ENCODE peak calls at places on chromosomes 3 and 15, in five cellular contexts. One of them, this sample, is unnamed.

GRCh38 chr3:28906561-28907310 is 374.1 kb upstream of the RBMS3 start:
- DNase-seq in spleen: no peak
- DNase-seq in uterus: no peak
- DNase-seq in IMR-90: no peak
- DNase-seq in Peyer's patch: no peak
- DNase-seq in this sample: no peak

GRCh38 chr15:101652098-101652782 is at the start of gene TM2D3:
- DNase-seq in uterus: peak; percentile 94
- DNase-seq in IMR-90: peak; percentile 88
- DNase-seq in spleen: peak; percentile 99
- DNase-seq in Peyer's patch: peak; percentile 90
- DNase-seq in this sample: peak; percentile 99

GRCh38 chr3:124552224-124552623 is 178.0 kb upstream of the UMPS start:
- DNase-seq in uterus: no peak
- DNase-seq in Peyer's patch: no peak
- DNase-seq in IMR-90: peak; percentile 4
- DNase-seq in spleen: no peak
- DNase-seq in this sample: no peak

GRCh38 chr3:165624761-165625160 is 212.5 kb downstream of the BCHE start:
- DNase-seq in spleen: no peak
- DNase-seq in IMR-90: peak; percentile 50
- DNase-seq in Peyer's patch: no peak
- DNase-seq in uterus: no peak
- DNase-seq in this sample: no peak

GRCh38 chr3:61580982-61581654 is 19.7 kb downstream of the PTPRG start:
- DNase-seq in uterus: no peak
- DNase-seq in IMR-90: no peak
- DNase-seq in Peyer's patch: no peak
- DNase-seq in spleen: no peak
- DNase-seq in this sample: no peak

GRCh38 chr3:82938821-82939328 is 1177.4 kb upstream of the GBE1 start:
- DNase-seq in Peyer's patch: no peak
- DNase-seq in spleen: peak; percentile 59
- DNase-seq in IMR-90: no peak
- DNase-seq in uterus: peak; percentile 9
- DNase-seq in this sample: no peak

GRCh38 chr15:91407237-91407889 is 307.3 kb downstream of the SV2B start:
- DNase-seq in Peyer's patch: no peak
- DNase-seq in uterus: no peak
- DNase-seq in IMR-90: peak; percentile 46
- DNase-seq in spleen: no peak
- DNase-seq in this sample: no peak

GRCh38 chr3:146470424-146470990 is 1.1 kb upstream of the PLSCR2 start:
- DNase-seq in Peyer's patch: no peak
- DNase-seq in IMR-90: no peak
- DNase-seq in spleen: no peak
- DNase-seq in uterus: no peak
- DNase-seq in this sample: no peak

GRCh38 chr15:41583795-41584194 is 24.8 kb downstream of the TYRO3 start:
- DNase-seq in spleen: no peak
- DNase-seq in IMR-90: no peak
- DNase-seq in uterus: no peak
- DNase-seq in Peyer's patch: no peak
- DNase-seq in this sample: no peak

GRCh38 chr3:53350652-53351051 is 3.3 kb upstream of the DCP1A start:
- DNase-seq in IMR-90: peak; percentile 18
- DNase-seq in uterus: no peak
- DNase-seq in Peyer's patch: no peak
- DNase-seq in spleen: no peak
- DNase-seq in this sample: no peak

GRCh38 chr15:92527197-92527596 is 128.4 kb downstream of the FAM174B start:
- DNase-seq in uterus: no peak
- DNase-seq in Peyer's patch: no peak
- DNase-seq in IMR-90: no peak
- DNase-seq in spleen: no peak
- DNase-seq in this sample: no peak

GRCh38 chr3:66603161-66603611 is 102.4 kb upstream of the LRIG1 start:
- DNase-seq in Peyer's patch: no peak
- DNase-seq in spleen: no peak
- DNase-seq in uterus: no peak
- DNase-seq in IMR-90: no peak
- DNase-seq in this sample: no peak

GRCh38 chr3:45688194-45688881 is 858 bp upstream of the SACM1L start:
- DNase-seq in uterus: peak; percentile 42
- DNase-seq in spleen: peak; percentile 81
- DNase-seq in IMR-90: peak; percentile 33
- DNase-seq in Peyer's patch: peak; percentile 33
- DNase-seq in this sample: no peak

GRCh38 chr3:17194116-17194515 is 309.4 kb downstream of the PLCL2 start:
- DNase-seq in IMR-90: no peak
- DNase-seq in spleen: no peak
- DNase-seq in Peyer's patch: no peak
- DNase-seq in uterus: no peak
- DNase-seq in this sample: no peak

GRCh38 chr3:60055765-60056164 is 1005.9 kb upstream of the CFAP20DC start:
- DNase-seq in spleen: no peak
- DNase-seq in IMR-90: peak; percentile 26
- DNase-seq in uterus: no peak
- DNase-seq in Peyer's patch: no peak
- DNase-seq in this sample: no peak

GRCh38 chr3:129025691-129026435 is 24.8 kb downstream of the EFCC1 start:
- DNase-seq in spleen: no peak
- DNase-seq in IMR-90: no peak
- DNase-seq in Peyer's patch: no peak
- DNase-seq in uterus: peak; percentile 43
- DNase-seq in this sample: no peak

GRCh38 chr3:98612587-98612986 is 19.2 kb upstream of the CPOX start:
- DNase-seq in IMR-90: no peak
- DNase-seq in Peyer's patch: no peak
- DNase-seq in spleen: no peak
- DNase-seq in uterus: no peak
- DNase-seq in this sample: peak; percentile 63

GRCh38 chr15:37933685-37934084 is 755 bp upstream of the TMCO5A start:
- DNase-seq in spleen: no peak
- DNase-seq in Peyer's patch: no peak
- DNase-seq in uterus: no peak
- DNase-seq in IMR-90: peak; percentile 93
- DNase-seq in this sample: no peak

GRCh38 chr3:70736009-70736408 is 423.6 kb upstream of the MDFIC2 start:
- DNase-seq in uterus: no peak
- DNase-seq in spleen: no peak
- DNase-seq in IMR-90: peak; percentile 37
- DNase-seq in Peyer's patch: no peak
- DNase-seq in this sample: no peak

GRCh38 chr15:39270976-39271375 is 309.9 kb upstream of the THBS1 start:
- DNase-seq in Peyer's patch: no peak
- DNase-seq in uterus: no peak
- DNase-seq in spleen: no peak
- DNase-seq in IMR-90: peak; percentile 98
- DNase-seq in this sample: no peak

GRCh38 chr3:189212681-189213080 is 40.9 kb downstream of the TPRG1 start:
- DNase-seq in uterus: no peak
- DNase-seq in spleen: no peak
- DNase-seq in Peyer's patch: no peak
- DNase-seq in IMR-90: no peak
- DNase-seq in this sample: no peak

DNA sequence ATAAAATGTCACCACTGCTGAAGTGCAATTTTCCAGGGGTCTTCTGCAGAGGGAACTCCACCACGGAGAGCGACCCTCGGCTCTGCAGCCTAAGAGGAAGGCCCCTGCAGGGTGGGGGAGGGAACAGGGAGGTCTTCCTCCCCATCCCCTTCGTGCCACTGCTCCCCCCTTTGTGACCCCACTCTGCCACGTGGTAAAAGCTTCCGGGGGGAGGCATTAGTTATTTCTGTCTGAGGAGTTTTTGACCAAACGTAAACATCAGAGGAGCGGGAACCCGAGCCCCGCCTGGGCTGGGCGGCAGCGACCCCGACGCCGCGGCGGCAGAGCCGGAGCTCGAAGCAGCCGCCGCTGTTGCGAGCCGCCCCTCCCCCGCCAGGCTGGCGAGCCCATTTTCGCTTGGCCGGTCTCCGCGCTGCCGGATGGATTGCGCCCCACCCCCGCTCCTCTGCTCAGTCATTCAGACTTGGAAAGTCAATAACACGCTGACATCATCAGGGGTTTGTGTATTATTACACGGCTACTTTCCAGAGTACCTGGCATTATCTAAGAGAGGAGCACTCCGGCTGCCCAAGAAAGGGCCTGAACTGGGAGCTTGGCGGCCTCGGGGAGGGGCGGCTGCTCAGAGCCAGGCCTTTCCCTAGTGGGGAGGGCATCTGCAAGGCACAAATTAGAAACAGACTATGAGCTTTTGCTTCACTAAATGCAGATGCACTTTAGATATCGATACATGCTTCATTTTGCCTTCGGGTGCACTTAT is 162.5 kb upstream of the TBL1XR1 start:
- DNase-seq in Peyer's patch: peak; percentile 90
- DNase-seq in IMR-90: peak; percentile 99
- DNase-seq in uterus: peak; percentile 96
- DNase-seq in spleen: peak; percentile 99
- DNase-seq in this sample: peak; percentile 94
- TF ChIP-seq POLR2A in Peyer's patch: peak; percentile 38
- TF ChIP-seq POLR2A in IMR-90: peak; percentile 28
- TF ChIP-seq POLR2A in uterus: peak; percentile 53
- TF ChIP-seq POLR2A in spleen: no peak
- TF ChIP-seq POLR2A in this sample: no peak

GRCh38 chr15:75620043-75620775 is 5.3 kb downstream of the SNUPN start:
- DNase-seq in IMR-90: peak; percentile 39
- DNase-seq in Peyer's patch: no peak
- DNase-seq in spleen: no peak
- DNase-seq in uterus: peak; percentile 48
- DNase-seq in this sample: no peak

GRCh38 chr15:75622505-75622904 is 3.0 kb downstream of the SNUPN start:
- DNase-seq in uterus: no peak
- DNase-seq in spleen: peak; percentile 23
- DNase-seq in Peyer's patch: no peak
- DNase-seq in IMR-90: no peak
- DNase-seq in this sample: no peak

GRCh38 chr15:75620776-75621536 is 4.6 kb downstream of the SNUPN start:
- DNase-seq in uterus: peak; percentile 85
- DNase-seq in spleen: peak; percentile 64
- DNase-seq in Peyer's patch: no peak
- DNase-seq in IMR-90: peak; percentile 89
- DNase-seq in this sample: peak; percentile 96

DNA sequence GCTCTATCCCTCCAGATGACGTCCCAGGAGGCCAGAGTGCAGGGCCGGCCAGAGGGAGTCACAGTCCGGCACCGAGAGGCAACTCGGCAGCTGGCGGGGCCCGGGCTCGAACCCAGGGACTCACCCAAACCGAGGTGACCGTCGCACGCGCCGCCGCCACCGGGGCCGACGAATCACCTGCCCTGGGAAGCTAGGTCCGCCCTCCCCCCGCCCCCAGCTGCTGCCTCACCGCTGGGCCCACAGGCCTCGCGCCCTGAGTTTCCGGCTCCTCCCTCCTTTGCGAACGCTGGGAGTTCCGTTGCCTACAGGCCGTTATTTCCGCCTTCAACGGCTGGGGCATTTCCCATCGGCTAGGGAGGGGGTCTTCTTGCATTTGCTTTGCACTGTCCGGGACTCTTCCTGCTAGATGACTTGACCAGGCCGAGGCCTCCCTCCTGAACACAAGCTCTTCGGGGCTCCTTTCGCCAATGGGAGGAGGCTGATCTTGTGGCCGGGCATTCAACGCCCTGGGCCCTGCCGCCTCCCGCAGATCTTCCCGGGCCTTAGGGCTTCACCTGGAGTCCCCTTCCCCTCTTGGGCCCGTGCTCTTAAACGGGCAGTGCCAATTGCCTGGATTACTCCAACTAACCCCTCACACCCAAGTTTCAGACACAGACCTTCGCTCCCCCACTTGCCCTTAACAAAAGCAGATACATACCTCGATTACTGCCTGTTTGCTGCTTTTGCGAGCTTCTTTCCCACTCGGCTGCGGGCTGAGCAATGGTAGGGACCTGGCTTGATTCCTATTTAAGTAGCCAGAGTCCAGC is at the start of gene SNUPN:
- DNase-seq in Peyer's patch: peak; percentile 94
- DNase-seq in uterus: peak; percentile 92
- DNase-seq in spleen: peak; percentile 98
- DNase-seq in IMR-90: peak; percentile 86
- DNase-seq in this sample: peak; percentile 93
- TF ChIP-seq POLR2A in Peyer's patch: peak; percentile 16
- TF ChIP-seq POLR2A in uterus: no peak
- TF ChIP-seq POLR2A in spleen: no peak
- TF ChIP-seq POLR2A in IMR-90: peak; percentile 25
- TF ChIP-seq POLR2A in this sample: no peak

GRCh38 chr15:31352283-31352880 is 25.7 kb downstream of the KLF13 start:
- DNase-seq in uterus: no peak
- DNase-seq in Peyer's patch: peak; percentile 40
- DNase-seq in IMR-90: peak; percentile 4
- DNase-seq in spleen: peak; percentile 84
- DNase-seq in this sample: no peak
- TF ChIP-seq POLR2A in uterus: no peak
- TF ChIP-seq POLR2A in Peyer's patch: no peak
- TF ChIP-seq POLR2A in IMR-90: no peak
- TF ChIP-seq POLR2A in spleen: no peak
- TF ChIP-seq POLR2A in this sample: no peak

GRCh38 chr15:65184944-65185717 is at the start of gene CLPX:
- DNase-seq in spleen: peak; percentile 98
- DNase-seq in IMR-90: peak; percentile 89
- DNase-seq in Peyer's patch: peak; percentile 85
- DNase-seq in uterus: peak; percentile 87
- DNase-seq in this sample: peak; percentile 98

GRCh38 chr15:65180167-65180566 is 5.0 kb downstream of the CLPX start:
- DNase-seq in spleen: no peak
- DNase-seq in uterus: no peak
- DNase-seq in IMR-90: no peak
- DNase-seq in Peyer's patch: no peak
- DNase-seq in this sample: no peak

GRCh38 chr15:65183847-65184159 is 1.3 kb downstream of the CLPX start:
- DNase-seq in IMR-90: no peak
- DNase-seq in uterus: no peak
- DNase-seq in Peyer's patch: no peak
- DNase-seq in spleen: no peak
- DNase-seq in this sample: no peak

GRCh38 chr15:65182538-65182937 is 2.6 kb downstream of the CLPX start:
- DNase-seq in uterus: no peak
- DNase-seq in spleen: no peak
- DNase-seq in IMR-90: no peak
- DNase-seq in Peyer's patch: no peak
- DNase-seq in this sample: no peak

DNA sequence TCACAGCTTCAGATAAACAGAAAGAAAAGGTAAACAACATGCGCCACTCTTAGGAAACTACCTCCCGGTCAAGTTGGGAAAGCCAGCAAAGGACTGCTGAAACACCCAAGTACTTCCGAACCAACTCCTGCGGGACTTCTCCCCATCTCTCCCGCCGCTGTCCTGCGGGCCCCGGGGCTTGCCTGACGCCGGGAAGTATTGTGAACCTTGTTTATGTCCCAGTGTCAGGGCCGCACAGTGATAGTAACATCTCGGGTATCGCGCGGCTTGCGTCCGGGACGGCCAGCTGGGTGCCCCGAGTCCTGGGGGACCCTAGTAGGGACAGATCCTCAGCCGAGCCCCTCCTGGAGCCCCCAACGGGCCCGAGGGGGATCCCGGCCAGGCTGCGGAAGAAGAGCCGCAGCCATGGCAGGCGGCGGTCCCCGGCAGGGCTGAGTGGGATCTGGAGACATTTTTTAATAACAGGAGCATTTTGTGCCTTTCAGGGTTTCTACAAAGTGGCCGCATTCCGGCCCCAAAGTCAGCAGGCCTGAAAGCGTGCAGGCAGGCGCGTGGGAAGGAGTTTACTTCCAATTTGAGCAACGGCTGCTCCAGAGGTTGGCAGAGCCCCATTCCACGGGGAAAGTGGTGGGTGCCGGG is 718 bp downstream of the CLPX start:
- DNase-seq in uterus: peak; percentile 57
- DNase-seq in Peyer's patch: peak; percentile 61
- DNase-seq in IMR-90: peak; percentile 57
- DNase-seq in spleen: peak; percentile 91
- DNase-seq in this sample: peak; percentile 69
- TF ChIP-seq POLR2A in uterus: no peak
- TF ChIP-seq POLR2A in Peyer's patch: no peak
- TF ChIP-seq POLR2A in IMR-90: no peak
- TF ChIP-seq POLR2A in spleen: no peak
- TF ChIP-seq POLR2A in this sample: no peak